ENCODE peak calls at places on chromosomes 16 and 17, in nine cellular contexts. P is pancreas, K is cardiac muscle cell, N is right atrium auricular region, U is Peyer's patch, C is fibroblast of the aortic adventitia, T is HepG2, Q is fibroblast of mammary gland, O is lower lobe of right lung. E is an unnamed sample.

GRCh38 chr16:48413291-48413690 is 28.1 kb upstream of the SIAH1 start:
- DNase-seq in T (no peak), K (no peak), N (no peak), Q (no peak), O (no peak), P (no peak), U (no peak), C (no peak), E (no peak)

GRCh38 chr16:22641030-22641671 is 130.5 kb downstream of the NPIPB5 start:
- DNase-seq in U (no peak), T (no peak), K (peak), Q (peak), N (no peak), C (peak), O (no peak), P (no peak), E (peak)

GRCh38 chr16:2763173-2763572 is 10.7 kb downstream of the SRRM2 start:
- DNase-seq in O (peak), C (no peak), T (no peak), N (no peak), K (no peak), U (peak), Q (no peak), P (no peak), E (no peak)

GRCh38 chr17:44605116-44605505 is 47.8 kb downstream of the FZD2 start:
- DNase-seq in C (no peak), K (no peak), Q (no peak), O (no peak), P (no peak), U (no peak), T (no peak), N (no peak), E (no peak)

GRCh38 chr17:41667280-41668008 is 21.2 kb upstream of the EIF1 start:
- DNase-seq in K (no peak), O (peak), U (no peak), P (no peak), T (no peak), C (no peak), N (no peak), Q (no peak), E (no peak)

GRCh38 chr17:40448213-40448638 is 5.0 kb downstream of the IGFBP4 start:
- DNase-seq in Q (peak), C (peak), O (no peak), T (peak), U (no peak), P (no peak), K (no peak), N (no peak), E (peak)

GRCh38 chr17:2905269-2905668 is 109.0 kb downstream of the RAP1GAP2 start:
- DNase-seq in Q (no peak), C (no peak), K (no peak), N (peak), P (no peak), O (no peak), T (no peak), U (no peak), E (no peak)

GRCh38 chr17:45222273-45222993 is 748 bp downstream of the FMNL1 start:
- DNase-seq in P (no peak), T (no peak), N (no peak), Q (no peak), O (no peak), C (no peak), K (no peak), U (no peak), E (no peak)

GRCh38 chr16:52051773-52052172 is 495.2 kb downstream of the TOX3 start:
- DNase-seq in C (no peak), K (no peak), O (no peak), U (no peak), N (no peak), Q (no peak), P (no peak), T (no peak), E (no peak)

GRCh38 chr17:55356440-55357328 is 65.0 kb downstream of the MMD start:
- DNase-seq in C (peak), P (peak), K (peak), N (peak), Q (peak), T (peak), O (peak), U (no peak), E (peak)

GRCh38 chr16:13021996-13022395 is 120.6 kb downstream of the SHISA9 start:
- DNase-seq in U (no peak), P (no peak), T (no peak), O (no peak), C (no peak), Q (peak), K (no peak), N (no peak), E (no peak)

GRCh38 chr16:59880626-59881025 is 1146.5 kb upstream of the GOT2 start:
- DNase-seq in Q (no peak), U (no peak), T (no peak), N (no peak), O (no peak), C (no peak), K (no peak), P (no peak), E (no peak)

GRCh38 chr17:4971826-4972225 is 4.2 kb upstream of the SPAG7 start:
- DNase-seq in T (no peak), U (no peak), O (no peak), P (no peak), Q (no peak), C (no peak), N (no peak), K (no peak), E (no peak)

GRCh38 chr17:58084317-58084981 is 1.2 kb downstream of the DYNLL2 start:
- DNase-seq in P (peak), Q (peak), T (peak), C (peak), U (peak), K (peak), N (no peak), O (peak), E (peak)

GRCh38 chr17:44927696-44928095 is 12.4 kb upstream of the GFAP start:
- DNase-seq in Q (no peak), U (peak), P (no peak), C (no peak), O (no peak), T (no peak), K (no peak), N (no peak), E (no peak)

DNA sequence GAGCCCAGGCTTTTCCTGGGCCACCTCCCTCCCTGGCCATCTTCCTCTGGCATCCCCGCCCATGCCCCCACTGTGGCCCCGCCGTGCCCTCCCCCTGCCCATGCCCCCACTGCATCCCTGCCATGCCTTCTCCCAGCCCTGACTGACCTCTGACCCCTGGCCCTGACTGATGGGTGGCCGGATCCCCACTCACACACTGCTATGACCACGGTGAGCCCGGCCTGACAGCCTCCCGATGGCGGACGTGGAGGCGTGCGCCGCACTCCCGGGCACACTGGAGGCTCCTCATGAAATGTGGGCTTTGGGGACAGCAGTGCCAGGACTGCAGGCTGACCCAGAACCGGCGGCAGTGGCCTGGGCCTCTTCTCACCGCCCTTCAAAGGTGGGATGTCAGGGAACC is 10.6 kb upstream of the C1QTNF8 start:
- DNase-seq in U (no peak), C (no peak), T (no peak), N (no peak), O (no peak), Q (no peak), K (no peak), P (no peak), E (no peak)
- TF ChIP-seq CTCF in U (no peak), C (no peak), T (no peak), N (no peak), O (no peak), Q (no peak), K (no peak), P (no peak), E (no peak)

GRCh38 chr16:67228034-67228785 is 1.3 kb downstream of the TMEM208 start:
- DNase-seq in K (no peak), U (no peak), O (no peak), Q (no peak), T (no peak), P (no peak), C (no peak), N (no peak), E (no peak)

GRCh38 chr16:67230809-67231660 is 4.1 kb downstream of the TMEM208 start:
- DNase-seq in C (no peak), O (no peak), Q (no peak), T (no peak), N (no peak), U (peak), K (no peak), P (no peak), E (no peak)

GRCh38 chr16:67228905-67229304 is 2.0 kb downstream of the TMEM208 start:
- DNase-seq in K (no peak), N (no peak), O (no peak), P (no peak), C (no peak), Q (no peak), U (peak), T (no peak), E (no peak)

GRCh38 chr16:67227567-67227921 is 614 bp downstream of the TMEM208 start:
- DNase-seq in O (no peak), Q (no peak), N (no peak), U (no peak), P (no peak), T (no peak), K (no peak), C (no peak), E (no peak)

GRCh38 chr16:67229906-67230808 is 3.2 kb downstream of the TMEM208 start:
- DNase-seq in Q (no peak), N (no peak), K (no peak), U (peak), O (no peak), P (no peak), C (no peak), T (no peak), E (no peak)
- H3K4me3 ChIP-seq in Q (no peak), N (no peak), K (no peak), U (no peak), O (no peak), P (no peak), C (no peak), T (no peak), E (no peak)

DNA sequence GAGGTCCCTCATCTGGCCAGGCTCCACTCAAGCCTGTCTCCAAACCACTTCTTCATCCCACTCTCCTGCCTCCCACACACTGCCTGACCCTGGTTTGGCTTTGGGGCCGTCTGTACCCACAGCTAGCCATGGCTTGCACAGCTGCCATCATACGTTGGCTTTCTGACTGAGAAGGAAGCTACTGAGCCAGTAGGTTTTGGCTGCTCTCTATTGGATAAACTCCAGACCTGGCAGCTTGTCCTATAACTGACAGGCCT is 4.0 kb downstream of the MIF4GD start:
- DNase-seq in N (no peak), U (no peak), Q (no peak), P (no peak), C (no peak), T (no peak), O (peak), K (no peak), E (no peak)
- TF ChIP-seq CTCF in N (no peak), U (no peak), Q (no peak), P (no peak), C (no peak), T (no peak), O (no peak), K (no peak), E (no peak)

GRCh38 chr16:4316732-4317461 is 1.0 kb downstream of the GLIS2 start:
- DNase-seq in K (no peak), P (peak), C (peak), Q (no peak), N (no peak), T (no peak), U (no peak), O (peak), E (peak)

GRCh38 chr16:4318171-4318910 is 2.5 kb downstream of the GLIS2 start:
- DNase-seq in T (no peak), Q (no peak), U (no peak), O (no peak), K (peak), N (no peak), C (peak), P (no peak), E (peak)

GRCh38 chr16:4316103-4316731 is 350 bp downstream of the GLIS2 start:
- DNase-seq in T (no peak), O (no peak), P (no peak), U (no peak), Q (no peak), C (no peak), K (peak), N (no peak), E (peak)

GRCh38 chr16:4319454-4319853 is 3.6 kb downstream of the GLIS2 start:
- DNase-seq in Q (peak), U (no peak), C (no peak), T (no peak), N (no peak), O (no peak), K (no peak), P (no peak), E (peak)

GRCh38 chr16:4317471-4318170 is 1.8 kb downstream of the GLIS2 start:
- DNase-seq in T (no peak), K (no peak), U (no peak), Q (no peak), O (no peak), C (peak), P (no peak), N (no peak), E (peak)
- H3K4me3 ChIP-seq in T (peak), K (peak), U (peak), Q (peak), O (peak), C (peak), P (no peak), N (peak), E (peak)

DNA sequence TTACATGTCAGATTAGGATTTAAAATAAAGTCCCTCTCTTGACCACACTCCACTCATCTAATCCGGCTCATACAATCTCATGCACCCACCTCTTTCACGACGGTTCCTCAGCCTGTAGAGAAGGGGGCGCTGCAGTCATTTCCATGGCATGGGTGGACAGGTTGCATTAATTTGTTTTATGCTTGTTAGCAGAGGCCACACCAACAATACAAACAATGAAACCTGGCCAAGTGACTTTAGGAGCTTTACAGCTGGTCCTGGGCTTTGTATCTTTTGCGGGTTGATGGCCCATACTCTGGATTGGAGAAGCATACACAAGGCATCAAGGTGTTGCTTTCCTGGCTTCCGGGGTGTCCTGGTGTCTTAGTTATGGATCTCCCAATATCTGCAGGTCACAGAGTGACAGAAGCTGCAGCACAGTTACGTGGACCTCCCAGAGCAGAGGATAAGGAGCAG is 9.7 kb upstream of the SNF8 start:
- DNase-seq in O (no peak), P (no peak), U (no peak), K (peak), N (no peak), C (peak), Q (peak), T (peak), E (peak)
- TF ChIP-seq CTCF in O (no peak), P (no peak), U (peak), K (peak), N (no peak), C (peak), Q (peak), T (peak), E (peak)

GRCh38 chr17:81285894-81286293 is 9.2 kb downstream of the SLC38A10 start:
- DNase-seq in Q (no peak), U (no peak), K (no peak), P (no peak), C (no peak), O (no peak), N (no peak), T (no peak), E (no peak)
- H3K4me3 ChIP-seq in Q (no peak), U (peak), K (no peak), P (no peak), C (no peak), O (peak), N (peak), T (no peak), E (no peak)

DNA sequence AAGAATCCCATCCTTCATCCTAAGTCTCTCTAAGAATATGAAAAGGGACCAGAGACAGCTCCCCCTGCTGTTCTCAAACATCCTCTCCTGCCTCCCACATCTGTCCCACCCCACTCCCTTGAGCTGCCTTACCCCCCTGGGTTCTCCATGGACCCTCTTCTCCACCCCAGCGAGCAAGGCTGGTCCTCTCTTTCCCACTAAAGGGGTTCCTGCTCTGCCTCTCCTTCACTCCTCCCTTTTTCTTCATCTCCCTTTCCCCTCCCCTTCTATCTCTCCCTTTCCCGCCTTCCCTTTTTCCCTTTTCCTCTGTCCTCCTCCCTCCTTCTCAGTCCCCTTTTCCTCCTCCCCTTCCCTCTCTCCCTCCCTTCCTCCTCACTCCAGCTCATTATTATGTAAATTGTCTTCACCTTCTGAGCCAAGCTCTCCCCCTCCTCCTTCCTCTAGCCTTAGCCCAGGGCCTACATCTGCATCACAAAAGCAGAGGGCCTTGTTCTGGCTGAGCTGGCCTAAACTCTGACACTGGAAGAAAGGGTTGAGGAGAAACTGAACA is 90.0 kb downstream of the GNAO1 start:
- DNase-seq in Q (peak), O (no peak), U (peak), N (no peak), P (no peak), T (peak), K (no peak), C (no peak), E (peak)
- TF ChIP-seq CTCF in Q (peak), O (peak), U (no peak), N (no peak), P (no peak), T (peak), K (peak), C (peak), E (peak)

DNA sequence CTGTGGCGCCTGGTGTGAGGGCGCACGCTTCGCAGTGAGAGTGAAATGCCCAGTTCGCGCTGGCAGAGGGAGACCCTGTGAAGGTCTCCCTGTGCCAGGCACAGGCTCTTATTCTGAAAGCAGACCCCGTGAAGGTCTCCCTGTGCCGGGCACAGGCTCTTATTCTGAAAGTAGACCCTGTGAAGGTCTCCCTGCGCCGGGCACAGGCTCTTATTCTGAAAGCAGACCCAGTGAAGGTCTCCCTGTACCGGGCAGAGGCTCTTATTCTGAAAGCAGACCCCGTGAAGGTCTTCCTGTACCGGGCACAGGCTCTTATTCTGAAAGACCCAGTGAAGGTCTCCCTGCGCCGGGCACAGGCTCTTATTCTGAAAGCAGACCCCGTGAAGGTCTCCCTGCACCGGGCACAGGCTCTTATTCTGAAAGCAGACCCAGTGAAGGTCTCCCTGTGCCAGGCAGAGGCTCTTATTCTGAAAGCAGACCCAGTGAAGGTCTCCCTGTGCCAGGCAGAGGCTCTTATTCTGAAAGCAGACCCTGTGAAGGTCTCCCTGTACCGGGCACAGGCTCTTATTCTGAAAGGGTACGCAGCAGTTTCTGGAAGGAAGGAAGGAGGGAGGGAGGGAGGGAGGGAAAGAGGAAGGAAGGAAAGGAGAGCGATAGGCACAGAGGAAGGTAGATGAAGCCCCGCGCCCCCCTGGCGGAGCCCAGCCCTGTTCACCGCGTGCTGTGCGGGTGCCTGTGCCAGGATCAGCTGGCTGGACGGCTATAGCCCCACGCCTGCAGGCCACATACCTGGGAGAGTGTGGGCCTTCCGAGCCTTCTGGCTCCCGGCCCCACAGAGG is 55.3 kb downstream of the WDR45B start:
- DNase-seq in K (peak), O (peak), N (peak), C (peak), T (peak), U (peak), P (peak), Q (peak), E (peak)
- H3K4me3 ChIP-seq in K (no peak), O (peak), N (peak), C (peak), T (peak), U (peak), P (peak), Q (peak), E (peak)

E was measured in cardiac fibroblast.